ENCODE peak calls at places on chromosomes 5 and 9, in eight cellular contexts. One of them, this sample, is unnamed. For H3K27me3, the result is how much of the 10 kb centered on the place peaks cover.

GRCh38 chr9:38312406-38312805 is 80.1 kb upstream of the ALDH1B1 start:
- DNase-seq in thoracic aorta: no peak
- DNase-seq in tibial nerve: no peak
- DNase-seq in colonic mucosa: no peak
- DNase-seq in left ventricle myocardium inferior: no peak
- DNase-seq in AG04450: no peak
- DNase-seq in lower lobe of right lung: no peak
- DNase-seq in A673: no peak
- DNase-seq in this sample: no peak

GRCh38 chr9:70988551-70988950 is 132.9 kb downstream of the TRPM3 start:
- DNase-seq in thoracic aorta: no peak
- DNase-seq in tibial nerve: no peak
- DNase-seq in colonic mucosa: no peak
- DNase-seq in left ventricle myocardium inferior: no peak
- DNase-seq in AG04450: no peak
- DNase-seq in lower lobe of right lung: no peak
- DNase-seq in A673: no peak
- DNase-seq in this sample: peak

GRCh38 chr9:133634024-133634691 is 2.0 kb upstream of the DBH start:
- DNase-seq in thoracic aorta: no peak
- DNase-seq in tibial nerve: no peak
- DNase-seq in colonic mucosa: no peak
- DNase-seq in left ventricle myocardium inferior: no peak
- DNase-seq in AG04450: no peak
- DNase-seq in lower lobe of right lung: no peak
- DNase-seq in A673: no peak
- DNase-seq in this sample: no peak

GRCh38 chr5:133977858-133978257 is 9.4 kb upstream of the C5orf15 start:
- DNase-seq in thoracic aorta: no peak
- DNase-seq in tibial nerve: no peak
- DNase-seq in colonic mucosa: no peak
- DNase-seq in left ventricle myocardium inferior: no peak
- DNase-seq in AG04450: peak
- DNase-seq in lower lobe of right lung: no peak
- DNase-seq in A673: no peak
- DNase-seq in this sample: peak

GRCh38 chr5:79020861-79021561 is 35.9 kb upstream of the ARSB start:
- DNase-seq in thoracic aorta: no peak
- DNase-seq in tibial nerve: no peak
- DNase-seq in colonic mucosa: peak
- DNase-seq in left ventricle myocardium inferior: peak
- DNase-seq in AG04450: peak
- DNase-seq in lower lobe of right lung: peak
- DNase-seq in A673: peak
- DNase-seq in this sample: peak

GRCh38 chr5:122943050-122943698 is 93.4 kb downstream of the PPIC start:
- DNase-seq in thoracic aorta: no peak
- DNase-seq in tibial nerve: no peak
- DNase-seq in colonic mucosa: no peak
- DNase-seq in left ventricle myocardium inferior: no peak
- DNase-seq in AG04450: no peak
- DNase-seq in lower lobe of right lung: no peak
- DNase-seq in A673: no peak
- DNase-seq in this sample: no peak

GRCh38 chr5:13932561-13932960 is 11.9 kb downstream of the DNAH5 start:
- DNase-seq in thoracic aorta: no peak
- DNase-seq in tibial nerve: no peak
- DNase-seq in colonic mucosa: no peak
- DNase-seq in left ventricle myocardium inferior: no peak
- DNase-seq in AG04450: no peak
- DNase-seq in lower lobe of right lung: no peak
- DNase-seq in A673: no peak
- DNase-seq in this sample: no peak

GRCh38 chr5:112636288-112636731 is 101.4 kb upstream of the APC start:
- DNase-seq in thoracic aorta: no peak
- DNase-seq in tibial nerve: no peak
- DNase-seq in colonic mucosa: no peak
- DNase-seq in left ventricle myocardium inferior: no peak
- DNase-seq in AG04450: no peak
- DNase-seq in lower lobe of right lung: no peak
- DNase-seq in A673: no peak
- DNase-seq in this sample: no peak

GRCh38 chr5:110105692-110106091 is 416.0 kb downstream of the MAN2A1 start:
- DNase-seq in thoracic aorta: peak
- DNase-seq in tibial nerve: no peak
- DNase-seq in colonic mucosa: no peak
- DNase-seq in left ventricle myocardium inferior: no peak
- DNase-seq in AG04450: no peak
- DNase-seq in lower lobe of right lung: no peak
- DNase-seq in A673: peak
- DNase-seq in this sample: no peak

GRCh38 chr5:68875351-68875750 is 218.5 kb upstream of the SLC30A5 start:
- DNase-seq in thoracic aorta: no peak
- DNase-seq in tibial nerve: no peak
- DNase-seq in colonic mucosa: no peak
- DNase-seq in left ventricle myocardium inferior: no peak
- DNase-seq in AG04450: no peak
- DNase-seq in lower lobe of right lung: no peak
- DNase-seq in A673: no peak
- DNase-seq in this sample: no peak

GRCh38 chr5:171867786-171868185 is 82.2 kb downstream of the SMIM23 start:
- DNase-seq in thoracic aorta: no peak
- DNase-seq in tibial nerve: no peak
- DNase-seq in colonic mucosa: no peak
- DNase-seq in left ventricle myocardium inferior: no peak
- DNase-seq in AG04450: no peak
- DNase-seq in lower lobe of right lung: no peak
- DNase-seq in A673: no peak
- DNase-seq in this sample: no peak

GRCh38 chr9:1051286-1052118 is 1.3 kb downstream of the DMRT2 start:
- DNase-seq in thoracic aorta: no peak
- DNase-seq in tibial nerve: peak
- DNase-seq in colonic mucosa: peak
- DNase-seq in left ventricle myocardium inferior: peak
- DNase-seq in AG04450: no peak
- DNase-seq in lower lobe of right lung: peak
- DNase-seq in A673: no peak
- DNase-seq in this sample: no peak

GRCh38 chr9:134177624-134178393 is 13.4 kb upstream of the RNU6ATAC start:
- DNase-seq in thoracic aorta: no peak
- DNase-seq in tibial nerve: no peak
- DNase-seq in colonic mucosa: no peak
- DNase-seq in left ventricle myocardium inferior: no peak
- DNase-seq in AG04450: no peak
- DNase-seq in lower lobe of right lung: peak
- DNase-seq in A673: no peak
- DNase-seq in this sample: no peak

GRCh38 chr9:81871695-81872094 is 56.5 kb upstream of the SPATA31D4 start:
- DNase-seq in thoracic aorta: no peak
- DNase-seq in tibial nerve: no peak
- DNase-seq in colonic mucosa: no peak
- DNase-seq in left ventricle myocardium inferior: no peak
- DNase-seq in AG04450: no peak
- DNase-seq in lower lobe of right lung: no peak
- DNase-seq in A673: peak
- DNase-seq in this sample: peak

GRCh38 chr5:33049298-33049697 is 338.2 kb downstream of the NPR3 start:
- DNase-seq in thoracic aorta: no peak
- DNase-seq in tibial nerve: no peak
- DNase-seq in colonic mucosa: no peak
- DNase-seq in left ventricle myocardium inferior: no peak
- DNase-seq in AG04450: no peak
- DNase-seq in lower lobe of right lung: no peak
- DNase-seq in A673: no peak
- DNase-seq in this sample: no peak

GRCh38 chr9:69674741-69675438 is 2.7 kb upstream of the APBA1 start:
- DNase-seq in thoracic aorta: no peak
- DNase-seq in tibial nerve: no peak
- DNase-seq in colonic mucosa: no peak
- DNase-seq in left ventricle myocardium inferior: no peak
- DNase-seq in AG04450: peak
- DNase-seq in lower lobe of right lung: no peak
- DNase-seq in A673: peak
- DNase-seq in this sample: peak

GRCh38 chr5:57066921-57067914 is 106.6 kb upstream of the GPBP1 start:
- DNase-seq in thoracic aorta: no peak
- DNase-seq in tibial nerve: no peak
- DNase-seq in colonic mucosa: no peak
- DNase-seq in left ventricle myocardium inferior: no peak
- DNase-seq in AG04450: no peak
- DNase-seq in lower lobe of right lung: no peak
- DNase-seq in A673: peak
- DNase-seq in this sample: no peak

GRCh38 chr5:88829773-88830172 is 53.2 kb downstream of the MEF2C start:
- DNase-seq in thoracic aorta: no peak
- DNase-seq in tibial nerve: no peak
- DNase-seq in colonic mucosa: no peak
- DNase-seq in left ventricle myocardium inferior: no peak
- DNase-seq in AG04450: no peak
- DNase-seq in lower lobe of right lung: no peak
- DNase-seq in A673: no peak
- DNase-seq in this sample: no peak

GRCh38 chr9:10700266-10700665 is 87.5 kb upstream of the PTPRD start:
- DNase-seq in thoracic aorta: no peak
- DNase-seq in tibial nerve: no peak
- DNase-seq in colonic mucosa: no peak
- DNase-seq in left ventricle myocardium inferior: no peak
- DNase-seq in AG04450: no peak
- DNase-seq in lower lobe of right lung: no peak
- DNase-seq in A673: no peak
- DNase-seq in this sample: no peak

GRCh38 chr9:122463828-122464632 is 13.7 kb downstream of the OR1J1 start:
- DNase-seq in thoracic aorta: no peak
- DNase-seq in tibial nerve: no peak
- DNase-seq in colonic mucosa: no peak
- DNase-seq in left ventricle myocardium inferior: no peak
- DNase-seq in AG04450: no peak
- DNase-seq in lower lobe of right lung: no peak
- DNase-seq in A673: peak
- DNase-seq in this sample: no peak

GRCh38 chr9:136900556-136900955 is 14.2 kb downstream of the TRAF2 start:
- DNase-seq in thoracic aorta: no peak
- DNase-seq in tibial nerve: no peak
- DNase-seq in colonic mucosa: no peak
- DNase-seq in left ventricle myocardium inferior: no peak
- DNase-seq in AG04450: no peak
- DNase-seq in lower lobe of right lung: no peak
- DNase-seq in A673: no peak
- DNase-seq in this sample: no peak
- H3K4me3 ChIP-seq in thoracic aorta: no peak
- H3K4me3 ChIP-seq in tibial nerve: no peak
- H3K4me3 ChIP-seq in colonic mucosa: no peak
- H3K4me3 ChIP-seq in left ventricle myocardium inferior: no peak
- H3K4me3 ChIP-seq in AG04450: no peak
- H3K4me3 ChIP-seq in lower lobe of right lung: no peak
- H3K4me3 ChIP-seq in A673: no peak
- H3K4me3 ChIP-seq in this sample: no peak

GRCh38 chr5:151080620-151081425 is at the start of gene TNIP1:
- DNase-seq in thoracic aorta: peak
- DNase-seq in tibial nerve: peak
- DNase-seq in colonic mucosa: peak
- DNase-seq in left ventricle myocardium inferior: peak
- DNase-seq in AG04450: no peak
- DNase-seq in lower lobe of right lung: peak
- DNase-seq in A673: peak
- DNase-seq in this sample: no peak
- TF ChIP-seq CTCF in thoracic aorta: no peak
- TF ChIP-seq CTCF in tibial nerve: no peak
- TF ChIP-seq CTCF in colonic mucosa: no peak
- TF ChIP-seq CTCF in left ventricle myocardium inferior: no peak
- TF ChIP-seq CTCF in AG04450: no peak
- TF ChIP-seq CTCF in lower lobe of right lung: no peak
- TF ChIP-seq CTCF in A673: no peak
- TF ChIP-seq CTCF in this sample: no peak

GRCh38 chr9:136274786-136275654 is 28.9 kb downstream of the CCDC187 start:
- DNase-seq in thoracic aorta: no peak
- DNase-seq in tibial nerve: no peak
- DNase-seq in colonic mucosa: no peak
- DNase-seq in left ventricle myocardium inferior: no peak
- DNase-seq in AG04450: no peak
- DNase-seq in lower lobe of right lung: no peak
- DNase-seq in A673: no peak
- DNase-seq in this sample: no peak
- H3K27me3 ChIP-seq in thoracic aorta: under half
- H3K27me3 ChIP-seq in tibial nerve: half or more
- H3K27me3 ChIP-seq in colonic mucosa: under half
- H3K27me3 ChIP-seq in left ventricle myocardium inferior: half or more
- H3K27me3 ChIP-seq in AG04450: under half
- H3K27me3 ChIP-seq in lower lobe of right lung: under half
- H3K27me3 ChIP-seq in A673: under half
- H3K27me3 ChIP-seq in this sample: under half

GRCh38 chr9:33161589-33162132 is 5.5 kb downstream of the B4GALT1 start:
- DNase-seq in thoracic aorta: no peak
- DNase-seq in tibial nerve: no peak
- DNase-seq in colonic mucosa: peak
- DNase-seq in left ventricle myocardium inferior: no peak
- DNase-seq in AG04450: no peak
- DNase-seq in lower lobe of right lung: no peak
- DNase-seq in A673: no peak
- DNase-seq in this sample: no peak

GRCh38 chr9:33163433-33164137 is 3.6 kb downstream of the B4GALT1 start:
- DNase-seq in thoracic aorta: no peak
- DNase-seq in tibial nerve: no peak
- DNase-seq in colonic mucosa: peak
- DNase-seq in left ventricle myocardium inferior: no peak
- DNase-seq in AG04450: no peak
- DNase-seq in lower lobe of right lung: no peak
- DNase-seq in A673: no peak
- DNase-seq in this sample: no peak

GRCh38 chr9:33161011-33161588 is 6.0 kb downstream of the B4GALT1 start:
- DNase-seq in thoracic aorta: no peak
- DNase-seq in tibial nerve: no peak
- DNase-seq in colonic mucosa: peak
- DNase-seq in left ventricle myocardium inferior: peak
- DNase-seq in AG04450: peak
- DNase-seq in lower lobe of right lung: peak
- DNase-seq in A673: peak
- DNase-seq in this sample: peak

GRCh38 chr9:33164138-33164809 is 2.9 kb downstream of the B4GALT1 start:
- DNase-seq in thoracic aorta: no peak
- DNase-seq in tibial nerve: no peak
- DNase-seq in colonic mucosa: no peak
- DNase-seq in left ventricle myocardium inferior: no peak
- DNase-seq in AG04450: no peak
- DNase-seq in lower lobe of right lung: no peak
- DNase-seq in A673: no peak
- DNase-seq in this sample: no peak

DNA sequence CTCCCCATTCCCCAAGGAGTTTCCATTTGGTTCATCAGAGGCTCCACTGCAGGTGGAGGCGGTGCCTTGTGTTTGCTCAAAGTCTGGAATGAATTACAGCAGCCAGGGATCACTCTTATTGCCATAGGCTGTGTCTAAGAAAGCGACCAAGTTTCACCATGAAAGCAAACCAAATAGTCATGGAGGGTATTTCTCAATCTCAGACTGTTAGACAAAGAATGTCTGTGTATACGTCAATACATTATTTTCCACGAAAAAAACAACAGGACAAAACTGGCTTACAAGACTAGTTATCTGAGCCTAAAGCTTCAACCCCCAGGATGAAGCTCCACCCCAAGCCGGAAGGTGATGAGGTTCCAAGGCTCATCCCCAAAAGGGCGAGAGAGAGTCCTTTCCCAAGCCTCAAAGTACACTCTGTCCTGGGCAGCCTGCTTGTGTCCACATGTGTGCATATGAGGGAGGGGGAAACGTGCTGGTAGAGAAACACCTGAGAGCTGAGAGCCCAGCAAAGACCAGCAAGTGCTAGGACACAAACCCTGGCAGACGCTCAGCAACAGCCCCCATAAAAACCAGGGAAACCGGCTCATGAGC is 4.3 kb downstream of the B4GALT1 start:
- DNase-seq in thoracic aorta: no peak
- DNase-seq in tibial nerve: peak
- DNase-seq in colonic mucosa: peak
- DNase-seq in left ventricle myocardium inferior: peak
- DNase-seq in AG04450: no peak
- DNase-seq in lower lobe of right lung: peak
- DNase-seq in A673: peak
- DNase-seq in this sample: peak
- H3K4me3 ChIP-seq in thoracic aorta: peak
- H3K4me3 ChIP-seq in tibial nerve: no peak
- H3K4me3 ChIP-seq in colonic mucosa: no peak
- H3K4me3 ChIP-seq in left ventricle myocardium inferior: peak
- H3K4me3 ChIP-seq in AG04450: no peak
- H3K4me3 ChIP-seq in lower lobe of right lung: peak
- H3K4me3 ChIP-seq in A673: no peak
- H3K4me3 ChIP-seq in this sample: peak

This sample was measured in BJ.